ENCODE peak calls at places on chromosomes 4 and X, in four cellular contexts. G is HCT116, U is neural progenitor cell, A is GM23248. D is an unnamed sample.

GRCh38 chrX:83997781-83998180 is 136.8 kb downstream of the CYLC1 start:
- DNase-seq in G (no peak), U (no peak), A (no peak), D (no peak)

GRCh38 chr4:55604996-55605395 is 13.0 kb upstream of the PDCL2 start:
- DNase-seq in A (no peak), G (no peak), U (peak; percentile 2), D (no peak)

GRCh38 chr4:132587626-132588025 is 561.5 kb upstream of the PCDH10 start:
- DNase-seq in U (no peak), G (no peak), A (no peak), D (no peak)

GRCh38 chr4:147388016-147388415 is 92.9 kb upstream of the EDNRA start:
- DNase-seq in A (no peak), G (no peak), U (no peak), D (no peak)

GRCh38 chr4:148442830-148443549 is 776 bp upstream of the NR3C2 start:
- DNase-seq in G (no peak), U (no peak), A (no peak), D (no peak)

GRCh38 chr4:88318751-88319350 is 34.5 kb upstream of the PPM1K start:
- DNase-seq in A (peak; percentile 13), G (no peak), U (no peak), D (no peak)

GRCh38 chrX:152886716-152887115 is 11.2 kb upstream of the ZNF185 start:
- DNase-seq in U (no peak), A (no peak), G (no peak), D (no peak)

GRCh38 chr4:621296-622070 is 3.9 kb upstream of the PDE6B start:
- DNase-seq in A (no peak), G (no peak), U (no peak), D (no peak)

GRCh38 chr4:108411836-108412235 is 208.5 kb upstream of the RPL34 start:
- DNase-seq in U (no peak), G (no peak), A (no peak), D (no peak)

GRCh38 chr4:154781126-154781982 is at the start of gene RBM46:
- DNase-seq in A (peak; percentile 19), U (no peak), G (no peak), D (no peak)

GRCh38 chr4:27005512-27006246 is 145.0 kb downstream of the STIM2 start:
- DNase-seq in G (no peak), A (peak; percentile 90), U (no peak), D (no peak)

GRCh38 chr4:110046588-110047049 is 133.9 kb downstream of the EGF start:
- DNase-seq in A (no peak), G (peak; percentile 10), U (no peak), D (no peak)

GRCh38 chr4:139558235-139559094 is 2.4 kb upstream of the SETD7 start:
- DNase-seq in G (no peak), A (no peak), U (no peak), D (no peak)
- TF ChIP-seq EZH2 in G (no peak), A (no peak), U (no peak), D (no peak)

DNA sequence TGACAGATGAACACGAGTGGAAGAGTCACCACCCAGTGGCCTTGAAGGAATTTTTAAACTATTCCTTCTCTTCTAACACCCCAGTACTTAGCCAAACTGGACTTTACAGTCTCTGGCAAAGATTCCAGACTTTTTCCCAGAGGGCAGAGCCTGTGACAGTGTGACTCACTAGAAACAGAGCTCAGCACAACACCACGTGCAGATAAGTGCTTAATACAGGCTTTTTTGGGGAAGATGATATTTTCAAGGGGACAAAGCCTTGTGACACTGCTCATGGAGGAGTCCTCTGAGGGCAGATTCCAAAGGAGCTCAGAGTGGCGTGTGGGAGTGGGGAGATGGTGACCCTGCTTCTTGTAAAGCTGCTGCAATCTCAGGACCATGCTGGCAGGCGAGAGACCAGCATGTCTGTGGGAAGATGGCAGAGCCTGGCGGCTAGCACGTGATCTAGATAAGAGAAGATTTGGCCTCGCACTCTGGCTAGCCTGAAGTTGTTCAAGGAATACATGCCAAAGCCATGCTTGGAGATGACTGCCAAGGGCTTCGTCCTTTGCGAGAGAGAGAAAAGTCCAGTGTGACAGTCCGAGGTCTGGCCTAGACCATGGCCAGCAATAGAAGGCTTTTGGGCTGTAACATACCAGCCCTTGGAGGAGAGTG is 2.4 kb downstream of the RAB33A start:
- DNase-seq in A (peak; percentile 83), G (no peak), U (no peak), D (no peak)
- H3K9ac ChIP-seq in A (peak overlapping the region; percentile 87), G (no peak overlapping the region), U (no peak overlapping the region), D (peak overlapping the region; percentile 90)

DNA sequence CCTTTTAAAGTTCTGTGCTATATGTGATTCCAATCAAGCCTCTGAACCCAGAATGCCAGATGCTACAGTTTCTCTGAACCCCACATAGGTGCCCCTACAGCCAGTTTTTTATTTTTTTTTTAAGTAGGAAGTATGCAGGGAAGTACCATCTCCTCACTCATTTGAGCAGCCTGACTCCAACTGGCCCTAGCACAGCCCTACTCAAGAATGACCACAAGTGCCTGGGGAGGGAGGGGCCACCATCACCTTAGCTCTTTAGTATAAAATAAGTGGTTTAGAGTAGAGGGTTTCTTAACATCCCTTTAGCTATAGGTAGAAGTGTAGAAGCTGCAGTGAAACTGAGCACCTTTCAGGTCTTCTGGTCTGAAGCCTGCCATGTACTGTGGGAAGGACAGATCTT is 14.4 kb downstream of the MSN start:
- DNase-seq in A (no peak), G (no peak), U (no peak), D (no peak)
- H3K4me1 ChIP-seq in A (peaks cover 39% of the 10 kb centered on the region), G (no peaks in the 10 kb centered on the region), U (no peaks in the 10 kb centered on the region), D (peaks cover 84% of the 10 kb centered on the region)

GRCh38 chr4:41749650-41750049 is 1.1 kb upstream of the PHOX2B start:
- DNase-seq in U (peak; percentile 45), A (no peak), G (no peak), D (no peak)
- TF ChIP-seq EZH2 in U (peak; percentile 21), A (no peak), G (no peak), D (no peak)

D was measured in DND-41.